ENCODE peak calls at places on chromosomes 11 and 22, in eight cellular contexts. One of them, this sample, is unnamed.

GRCh38 chr11:118790357-118791014 is 478 bp downstream of the DDX6 start:
- DNase-seq in endothelial cell of umbilical vein: peak
- DNase-seq in transverse colon: peak
- DNase-seq in stomach: peak
- DNase-seq in sigmoid colon: peak
- DNase-seq in GM23338: peak
- DNase-seq in prostate gland: peak
- DNase-seq in SK-N-SH: peak
- DNase-seq in this sample: peak

GRCh38 chr11:10303558-10304363 is 1.1 kb upstream of the ADM start:
- DNase-seq in endothelial cell of umbilical vein: peak
- DNase-seq in SK-N-SH: peak
- DNase-seq in prostate gland: peak
- DNase-seq in GM23338: peak
- DNase-seq in sigmoid colon: no peak
- DNase-seq in transverse colon: peak
- DNase-seq in stomach: peak
- DNase-seq in this sample: no peak

GRCh38 chr11:118928870-118929495 is 3.3 kb upstream of the BCL9L start:
- DNase-seq in transverse colon: no peak
- DNase-seq in GM23338: peak
- DNase-seq in prostate gland: peak
- DNase-seq in endothelial cell of umbilical vein: peak
- DNase-seq in sigmoid colon: peak
- DNase-seq in SK-N-SH: peak
- DNase-seq in stomach: no peak
- DNase-seq in this sample: no peak

GRCh38 chr22:46589141-46589748 is 30.9 kb upstream of the GRAMD4 start:
- DNase-seq in transverse colon: no peak
- DNase-seq in stomach: no peak
- DNase-seq in SK-N-SH: no peak
- DNase-seq in sigmoid colon: no peak
- DNase-seq in prostate gland: no peak
- DNase-seq in endothelial cell of umbilical vein: no peak
- DNase-seq in GM23338: no peak
- DNase-seq in this sample: no peak

GRCh38 chr11:33160147-33160546 is 1.1 kb downstream of the CSTF3 start:
- DNase-seq in transverse colon: no peak
- DNase-seq in SK-N-SH: peak
- DNase-seq in sigmoid colon: no peak
- DNase-seq in stomach: no peak
- DNase-seq in prostate gland: no peak
- DNase-seq in GM23338: peak
- DNase-seq in endothelial cell of umbilical vein: peak
- DNase-seq in this sample: no peak

GRCh38 chr22:33922268-33922667 is 2.0 kb upstream of the LARGE1 start:
- DNase-seq in endothelial cell of umbilical vein: no peak
- DNase-seq in sigmoid colon: peak
- DNase-seq in GM23338: peak
- DNase-seq in transverse colon: peak
- DNase-seq in SK-N-SH: no peak
- DNase-seq in prostate gland: peak
- DNase-seq in stomach: peak
- DNase-seq in this sample: no peak

GRCh38 chr22:30208631-30209603 is 37.6 kb downstream of the LIF start:
- DNase-seq in endothelial cell of umbilical vein: peak
- DNase-seq in SK-N-SH: peak
- DNase-seq in transverse colon: peak
- DNase-seq in sigmoid colon: peak
- DNase-seq in stomach: peak
- DNase-seq in GM23338: no peak
- DNase-seq in prostate gland: no peak
- DNase-seq in this sample: no peak

GRCh38 chr11:67309166-67309565 is 5.8 kb downstream of the SSH3 start:
- DNase-seq in stomach: no peak
- DNase-seq in sigmoid colon: no peak
- DNase-seq in SK-N-SH: no peak
- DNase-seq in endothelial cell of umbilical vein: no peak
- DNase-seq in prostate gland: no peak
- DNase-seq in transverse colon: no peak
- DNase-seq in GM23338: no peak
- DNase-seq in this sample: no peak

GRCh38 chr11:45960387-45961110 is 38.1 kb downstream of the LARGE2 start:
- DNase-seq in endothelial cell of umbilical vein: no peak
- DNase-seq in GM23338: no peak
- DNase-seq in SK-N-SH: no peak
- DNase-seq in stomach: no peak
- DNase-seq in prostate gland: no peak
- DNase-seq in transverse colon: no peak
- DNase-seq in sigmoid colon: no peak
- DNase-seq in this sample: no peak

GRCh38 chr11:120662071-120662611 is 150.6 kb downstream of the GRIK4 start:
- DNase-seq in sigmoid colon: no peak
- DNase-seq in stomach: no peak
- DNase-seq in prostate gland: no peak
- DNase-seq in transverse colon: no peak
- DNase-seq in SK-N-SH: no peak
- DNase-seq in endothelial cell of umbilical vein: no peak
- DNase-seq in GM23338: no peak
- DNase-seq in this sample: no peak

GRCh38 chr11:22263613-22264012 is 70.7 kb downstream of the ANO5 start:
- DNase-seq in SK-N-SH: no peak
- DNase-seq in GM23338: no peak
- DNase-seq in prostate gland: no peak
- DNase-seq in endothelial cell of umbilical vein: no peak
- DNase-seq in stomach: no peak
- DNase-seq in transverse colon: no peak
- DNase-seq in sigmoid colon: no peak
- DNase-seq in this sample: no peak

GRCh38 chr22:36048911-36049677 is 20.5 kb upstream of the RBFOX2 start:
- DNase-seq in sigmoid colon: no peak
- DNase-seq in stomach: no peak
- DNase-seq in transverse colon: no peak
- DNase-seq in prostate gland: no peak
- DNase-seq in endothelial cell of umbilical vein: no peak
- DNase-seq in SK-N-SH: no peak
- DNase-seq in GM23338: no peak
- DNase-seq in this sample: no peak

GRCh38 chr11:133710241-133710640 is 135.1 kb downstream of the SPATA19 start:
- DNase-seq in transverse colon: no peak
- DNase-seq in SK-N-SH: no peak
- DNase-seq in GM23338: no peak
- DNase-seq in endothelial cell of umbilical vein: no peak
- DNase-seq in stomach: no peak
- DNase-seq in sigmoid colon: no peak
- DNase-seq in prostate gland: no peak
- DNase-seq in this sample: peak

GRCh38 chr11:94309757-94310156 is 5.4 kb downstream of the IZUMO1R start:
- DNase-seq in GM23338: no peak
- DNase-seq in stomach: no peak
- DNase-seq in prostate gland: no peak
- DNase-seq in endothelial cell of umbilical vein: no peak
- DNase-seq in SK-N-SH: no peak
- DNase-seq in transverse colon: no peak
- DNase-seq in sigmoid colon: no peak
- DNase-seq in this sample: no peak

GRCh38 chr11:45450189-45450588 is 164.0 kb upstream of the SYT13 start:
- DNase-seq in transverse colon: no peak
- DNase-seq in sigmoid colon: no peak
- DNase-seq in endothelial cell of umbilical vein: no peak
- DNase-seq in prostate gland: peak
- DNase-seq in SK-N-SH: no peak
- DNase-seq in GM23338: no peak
- DNase-seq in stomach: no peak
- DNase-seq in this sample: no peak

GRCh38 chr11:11025087-11025486 is 167.2 kb upstream of the ZBED5 start:
- DNase-seq in transverse colon: no peak
- DNase-seq in GM23338: no peak
- DNase-seq in SK-N-SH: no peak
- DNase-seq in endothelial cell of umbilical vein: peak
- DNase-seq in prostate gland: no peak
- DNase-seq in sigmoid colon: no peak
- DNase-seq in stomach: no peak
- DNase-seq in this sample: no peak

GRCh38 chr11:111718436-111719325 is 47.5 kb downstream of the PPP2R1B start:
- DNase-seq in stomach: peak
- DNase-seq in sigmoid colon: peak
- DNase-seq in endothelial cell of umbilical vein: peak
- DNase-seq in prostate gland: peak
- DNase-seq in transverse colon: peak
- DNase-seq in SK-N-SH: no peak
- DNase-seq in GM23338: no peak
- DNase-seq in this sample: no peak

GRCh38 chr11:88553204-88553603 is 215.7 kb upstream of the CTSC start:
- DNase-seq in endothelial cell of umbilical vein: no peak
- DNase-seq in sigmoid colon: no peak
- DNase-seq in SK-N-SH: no peak
- DNase-seq in prostate gland: no peak
- DNase-seq in transverse colon: no peak
- DNase-seq in stomach: no peak
- DNase-seq in GM23338: no peak
- DNase-seq in this sample: no peak

GRCh38 chr22:48551716-48552268 is 1275.9 kb downstream of the BRD1 start:
- DNase-seq in stomach: no peak
- DNase-seq in transverse colon: no peak
- DNase-seq in sigmoid colon: no peak
- DNase-seq in GM23338: no peak
- DNase-seq in SK-N-SH: no peak
- DNase-seq in prostate gland: no peak
- DNase-seq in endothelial cell of umbilical vein: no peak
- DNase-seq in this sample: no peak

GRCh38 chr11:46521947-46522681 is 71.7 kb downstream of the AMBRA1 start:
- DNase-seq in transverse colon: no peak
- DNase-seq in prostate gland: no peak
- DNase-seq in GM23338: peak
- DNase-seq in stomach: no peak
- DNase-seq in sigmoid colon: no peak
- DNase-seq in endothelial cell of umbilical vein: no peak
- DNase-seq in SK-N-SH: no peak
- DNase-seq in this sample: no peak

GRCh38 chr11:70912226-70912840 is 340.0 kb downstream of the SHANK2 start:
- DNase-seq in prostate gland: no peak
- DNase-seq in sigmoid colon: no peak
- DNase-seq in endothelial cell of umbilical vein: no peak
- DNase-seq in SK-N-SH: no peak
- DNase-seq in transverse colon: no peak
- DNase-seq in stomach: no peak
- DNase-seq in GM23338: no peak
- DNase-seq in this sample: no peak

GRCh38 chr22:48889887-48890692 is 937.6 kb downstream of the BRD1 start:
- DNase-seq in transverse colon: no peak
- DNase-seq in GM23338: no peak
- DNase-seq in sigmoid colon: peak
- DNase-seq in stomach: no peak
- DNase-seq in endothelial cell of umbilical vein: no peak
- DNase-seq in SK-N-SH: no peak
- DNase-seq in prostate gland: no peak
- DNase-seq in this sample: peak

GRCh38 chr11:26137651-26138050 is 194.3 kb upstream of the ANO3 start:
- DNase-seq in SK-N-SH: no peak
- DNase-seq in sigmoid colon: no peak
- DNase-seq in prostate gland: no peak
- DNase-seq in endothelial cell of umbilical vein: no peak
- DNase-seq in GM23338: no peak
- DNase-seq in transverse colon: no peak
- DNase-seq in stomach: no peak
- DNase-seq in this sample: no peak

GRCh38 chr11:414333-414857 is 404 bp downstream of the SIGIRR start:
- DNase-seq in SK-N-SH: no peak
- DNase-seq in transverse colon: no peak
- DNase-seq in stomach: no peak
- DNase-seq in GM23338: no peak
- DNase-seq in endothelial cell of umbilical vein: no peak
- DNase-seq in prostate gland: no peak
- DNase-seq in sigmoid colon: no peak
- DNase-seq in this sample: no peak
- TF ChIP-seq POLR2AphosphoS5 in SK-N-SH: no peak
- TF ChIP-seq POLR2AphosphoS5 in transverse colon: no peak
- TF ChIP-seq POLR2AphosphoS5 in stomach: no peak
- TF ChIP-seq POLR2AphosphoS5 in GM23338: no peak
- TF ChIP-seq POLR2AphosphoS5 in endothelial cell of umbilical vein: no peak
- TF ChIP-seq POLR2AphosphoS5 in prostate gland: no peak
- TF ChIP-seq POLR2AphosphoS5 in sigmoid colon: no peak
- TF ChIP-seq POLR2AphosphoS5 in this sample: no peak

GRCh38 chr11:62923634-62924411 is 2.7 kb upstream of the CHRM1 start:
- DNase-seq in prostate gland: peak
- DNase-seq in sigmoid colon: no peak
- DNase-seq in transverse colon: no peak
- DNase-seq in stomach: no peak
- DNase-seq in SK-N-SH: no peak
- DNase-seq in endothelial cell of umbilical vein: no peak
- DNase-seq in GM23338: peak
- DNase-seq in this sample: no peak

GRCh38 chr11:62928011-62928410 is 6.8 kb upstream of the CHRM1 start:
- DNase-seq in stomach: no peak
- DNase-seq in transverse colon: no peak
- DNase-seq in prostate gland: no peak
- DNase-seq in endothelial cell of umbilical vein: no peak
- DNase-seq in GM23338: no peak
- DNase-seq in sigmoid colon: no peak
- DNase-seq in SK-N-SH: peak
- DNase-seq in this sample: no peak

GRCh38 chr11:62925745-62926668 is 4.8 kb upstream of the CHRM1 start:
- DNase-seq in transverse colon: no peak
- DNase-seq in SK-N-SH: no peak
- DNase-seq in GM23338: peak
- DNase-seq in stomach: no peak
- DNase-seq in endothelial cell of umbilical vein: no peak
- DNase-seq in prostate gland: no peak
- DNase-seq in sigmoid colon: no peak
- DNase-seq in this sample: no peak

GRCh38 chr11:62925308-62925707 is 4.1 kb upstream of the CHRM1 start:
- DNase-seq in transverse colon: no peak
- DNase-seq in sigmoid colon: no peak
- DNase-seq in prostate gland: no peak
- DNase-seq in endothelial cell of umbilical vein: no peak
- DNase-seq in stomach: no peak
- DNase-seq in GM23338: peak
- DNase-seq in SK-N-SH: no peak
- DNase-seq in this sample: no peak

GRCh38 chr11:62926669-62927455 is 5.7 kb upstream of the CHRM1 start:
- DNase-seq in transverse colon: no peak
- DNase-seq in endothelial cell of umbilical vein: no peak
- DNase-seq in prostate gland: no peak
- DNase-seq in sigmoid colon: no peak
- DNase-seq in stomach: no peak
- DNase-seq in SK-N-SH: no peak
- DNase-seq in GM23338: no peak
- DNase-seq in this sample: no peak
- TF ChIP-seq POLR2AphosphoS5 in transverse colon: no peak
- TF ChIP-seq POLR2AphosphoS5 in endothelial cell of umbilical vein: no peak
- TF ChIP-seq POLR2AphosphoS5 in prostate gland: no peak
- TF ChIP-seq POLR2AphosphoS5 in sigmoid colon: no peak
- TF ChIP-seq POLR2AphosphoS5 in stomach: no peak
- TF ChIP-seq POLR2AphosphoS5 in SK-N-SH: no peak
- TF ChIP-seq POLR2AphosphoS5 in GM23338: no peak
- TF ChIP-seq POLR2AphosphoS5 in this sample: no peak

GRCh38 chr22:39239561-39240423 is 5.0 kb downstream of the PDGFB start:
- DNase-seq in endothelial cell of umbilical vein: no peak
- DNase-seq in sigmoid colon: no peak
- DNase-seq in stomach: peak
- DNase-seq in SK-N-SH: no peak
- DNase-seq in prostate gland: peak
- DNase-seq in GM23338: no peak
- DNase-seq in transverse colon: peak
- DNase-seq in this sample: no peak
- TF ChIP-seq POLR2AphosphoS5 in endothelial cell of umbilical vein: no peak
- TF ChIP-seq POLR2AphosphoS5 in sigmoid colon: no peak
- TF ChIP-seq POLR2AphosphoS5 in stomach: peak
- TF ChIP-seq POLR2AphosphoS5 in SK-N-SH: no peak
- TF ChIP-seq POLR2AphosphoS5 in prostate gland: peak
- TF ChIP-seq POLR2AphosphoS5 in GM23338: no peak
- TF ChIP-seq POLR2AphosphoS5 in transverse colon: peak
- TF ChIP-seq POLR2AphosphoS5 in this sample: no peak

GRCh38 chr11:73331138-73331916 is 23.3 kb downstream of the ARHGEF17 start:
- DNase-seq in prostate gland: no peak
- DNase-seq in SK-N-SH: peak
- DNase-seq in stomach: no peak
- DNase-seq in endothelial cell of umbilical vein: no peak
- DNase-seq in sigmoid colon: no peak
- DNase-seq in GM23338: peak
- DNase-seq in transverse colon: no peak
- DNase-seq in this sample: no peak
- TF ChIP-seq POLR2AphosphoS5 in prostate gland: no peak
- TF ChIP-seq POLR2AphosphoS5 in SK-N-SH: no peak
- TF ChIP-seq POLR2AphosphoS5 in stomach: no peak
- TF ChIP-seq POLR2AphosphoS5 in endothelial cell of umbilical vein: no peak
- TF ChIP-seq POLR2AphosphoS5 in sigmoid colon: no peak
- TF ChIP-seq POLR2AphosphoS5 in GM23338: no peak
- TF ChIP-seq POLR2AphosphoS5 in transverse colon: no peak
- TF ChIP-seq POLR2AphosphoS5 in this sample: no peak